ENCODE peak calls at places on chromosomes 11 and 22, in six cellular contexts. One of them, this sample, is unnamed. For H3K9me3, the result is how much of the 10 kb centered on the place peaks cover.

GRCh38 chr11:130711193-130711592 is 205.1 kb downstream of the SNX19 start:
- DNase-seq in K562: no peak
- DNase-seq in left lung: no peak
- DNase-seq in lung: no peak
- DNase-seq in T-helper 17 cell: no peak
- DNase-seq in IMR-90: peak
- DNase-seq in this sample: no peak

GRCh38 chr22:28810839-28811491 is 10.6 kb upstream of the XBP1 start:
- DNase-seq in K562: no peak
- DNase-seq in left lung: no peak
- DNase-seq in lung: no peak
- DNase-seq in T-helper 17 cell: no peak
- DNase-seq in IMR-90: no peak
- DNase-seq in this sample: peak

GRCh38 chr11:118437736-118438125 is 1.4 kb downstream of the KMT2A start:
- DNase-seq in K562: peak
- DNase-seq in left lung: no peak
- DNase-seq in lung: peak
- DNase-seq in T-helper 17 cell: no peak
- DNase-seq in IMR-90: peak
- DNase-seq in this sample: peak

GRCh38 chr11:44185522-44185921 is 90.0 kb downstream of the EXT2 start:
- DNase-seq in K562: no peak
- DNase-seq in left lung: no peak
- DNase-seq in lung: no peak
- DNase-seq in T-helper 17 cell: no peak
- DNase-seq in IMR-90: no peak
- DNase-seq in this sample: no peak

GRCh38 chr22:36048911-36049677 is 20.5 kb upstream of the RBFOX2 start:
- DNase-seq in K562: no peak
- DNase-seq in left lung: no peak
- DNase-seq in lung: no peak
- DNase-seq in T-helper 17 cell: no peak
- DNase-seq in IMR-90: peak
- DNase-seq in this sample: no peak

GRCh38 chr11:17630936-17631335 is 83.9 kb downstream of the OTOG start:
- DNase-seq in K562: no peak
- DNase-seq in left lung: no peak
- DNase-seq in lung: peak
- DNase-seq in T-helper 17 cell: no peak
- DNase-seq in IMR-90: no peak
- DNase-seq in this sample: no peak

GRCh38 chr11:11862995-11863394 is 21.2 kb downstream of the USP47 start:
- DNase-seq in K562: no peak
- DNase-seq in left lung: no peak
- DNase-seq in lung: no peak
- DNase-seq in T-helper 17 cell: no peak
- DNase-seq in IMR-90: no peak
- DNase-seq in this sample: no peak

GRCh38 chr11:126459691-126460404 is 104.4 kb downstream of the ST3GAL4 start:
- DNase-seq in K562: no peak
- DNase-seq in left lung: peak
- DNase-seq in lung: no peak
- DNase-seq in T-helper 17 cell: no peak
- DNase-seq in IMR-90: peak
- DNase-seq in this sample: no peak

GRCh38 chr22:30291334-30291892 is 2.1 kb upstream of the CASTOR1 start:
- DNase-seq in K562: no peak
- DNase-seq in left lung: peak
- DNase-seq in lung: no peak
- DNase-seq in T-helper 17 cell: no peak
- DNase-seq in IMR-90: no peak
- DNase-seq in this sample: no peak

GRCh38 chr22:37018815-37019308 is 385 bp downstream of the TST start:
- DNase-seq in K562: peak
- DNase-seq in left lung: peak
- DNase-seq in lung: peak
- DNase-seq in T-helper 17 cell: no peak
- DNase-seq in IMR-90: peak
- DNase-seq in this sample: no peak

GRCh38 chr11:103729653-103730052 is 306.8 kb upstream of the DDI1 start:
- DNase-seq in K562: no peak
- DNase-seq in left lung: no peak
- DNase-seq in lung: no peak
- DNase-seq in T-helper 17 cell: no peak
- DNase-seq in IMR-90: peak
- DNase-seq in this sample: no peak

GRCh38 chr11:108239076-108239475 is 16.2 kb downstream of the ATM start:
- DNase-seq in K562: no peak
- DNase-seq in left lung: no peak
- DNase-seq in lung: no peak
- DNase-seq in T-helper 17 cell: no peak
- DNase-seq in IMR-90: no peak
- DNase-seq in this sample: no peak

GRCh38 chr22:27283714-27284113 is 517.8 kb downstream of the MN1 start:
- DNase-seq in K562: peak
- DNase-seq in left lung: no peak
- DNase-seq in lung: no peak
- DNase-seq in T-helper 17 cell: no peak
- DNase-seq in IMR-90: peak
- DNase-seq in this sample: no peak

GRCh38 chr11:29484548-29484947 is 532.3 kb downstream of the KCNA4 start:
- DNase-seq in K562: no peak
- DNase-seq in left lung: no peak
- DNase-seq in lung: no peak
- DNase-seq in T-helper 17 cell: no peak
- DNase-seq in IMR-90: no peak
- DNase-seq in this sample: no peak

GRCh38 chr11:6855971-6856542 is 6.8 kb upstream of the OR10A2 start:
- DNase-seq in K562: no peak
- DNase-seq in left lung: no peak
- DNase-seq in lung: no peak
- DNase-seq in T-helper 17 cell: no peak
- DNase-seq in IMR-90: peak
- DNase-seq in this sample: no peak

GRCh38 chr22:37771702-37772427 is 35.9 kb upstream of the GCAT start:
- DNase-seq in K562: no peak
- DNase-seq in left lung: no peak
- DNase-seq in lung: no peak
- DNase-seq in T-helper 17 cell: no peak
- DNase-seq in IMR-90: no peak
- DNase-seq in this sample: no peak

GRCh38 chr11:81071641-81072040 is 1630.8 kb upstream of the TENM4 start:
- DNase-seq in K562: no peak
- DNase-seq in left lung: no peak
- DNase-seq in lung: no peak
- DNase-seq in T-helper 17 cell: no peak
- DNase-seq in IMR-90: no peak
- DNase-seq in this sample: no peak

GRCh38 chr11:64090811-64091516 is 55.2 kb downstream of the FLRT1 start:
- DNase-seq in K562: peak
- DNase-seq in left lung: no peak
- DNase-seq in lung: no peak
- DNase-seq in T-helper 17 cell: no peak
- DNase-seq in IMR-90: peak
- DNase-seq in this sample: no peak

GRCh38 chr11:86488553-86488952 is 113.9 kb downstream of the CCDC81 start:
- DNase-seq in K562: no peak
- DNase-seq in left lung: no peak
- DNase-seq in lung: no peak
- DNase-seq in T-helper 17 cell: no peak
- DNase-seq in IMR-90: no peak
- DNase-seq in this sample: no peak

GRCh38 chr22:35804421-35804820 is 86.7 kb downstream of the APOL5 start:
- DNase-seq in K562: no peak
- DNase-seq in left lung: no peak
- DNase-seq in lung: no peak
- DNase-seq in T-helper 17 cell: no peak
- DNase-seq in IMR-90: no peak
- DNase-seq in this sample: no peak

GRCh38 chr11:123588863-123589262 is 65.6 kb downstream of the SCN3B start:
- DNase-seq in K562: no peak
- DNase-seq in left lung: no peak
- DNase-seq in lung: no peak
- DNase-seq in T-helper 17 cell: no peak
- DNase-seq in IMR-90: no peak
- DNase-seq in this sample: no peak

GRCh38 chr22:48616656-48617055 is 1211.0 kb downstream of the BRD1 start:
- DNase-seq in K562: no peak
- DNase-seq in left lung: peak
- DNase-seq in lung: no peak
- DNase-seq in T-helper 17 cell: no peak
- DNase-seq in IMR-90: no peak
- DNase-seq in this sample: no peak

GRCh38 chr22:48612077-48612995 is 1215.3 kb downstream of the BRD1 start:
- DNase-seq in K562: no peak
- DNase-seq in left lung: peak
- DNase-seq in lung: no peak
- DNase-seq in T-helper 17 cell: no peak
- DNase-seq in IMR-90: no peak
- DNase-seq in this sample: no peak

GRCh38 chr22:48618326-48618725 is 1209.3 kb downstream of the BRD1 start:
- DNase-seq in K562: no peak
- DNase-seq in left lung: peak
- DNase-seq in lung: no peak
- DNase-seq in T-helper 17 cell: no peak
- DNase-seq in IMR-90: no peak
- DNase-seq in this sample: no peak

GRCh38 chr22:48613566-48614200 is 1214.0 kb downstream of the BRD1 start:
- DNase-seq in K562: no peak
- DNase-seq in left lung: peak
- DNase-seq in lung: no peak
- DNase-seq in T-helper 17 cell: no peak
- DNase-seq in IMR-90: no peak
- DNase-seq in this sample: no peak

DNA sequence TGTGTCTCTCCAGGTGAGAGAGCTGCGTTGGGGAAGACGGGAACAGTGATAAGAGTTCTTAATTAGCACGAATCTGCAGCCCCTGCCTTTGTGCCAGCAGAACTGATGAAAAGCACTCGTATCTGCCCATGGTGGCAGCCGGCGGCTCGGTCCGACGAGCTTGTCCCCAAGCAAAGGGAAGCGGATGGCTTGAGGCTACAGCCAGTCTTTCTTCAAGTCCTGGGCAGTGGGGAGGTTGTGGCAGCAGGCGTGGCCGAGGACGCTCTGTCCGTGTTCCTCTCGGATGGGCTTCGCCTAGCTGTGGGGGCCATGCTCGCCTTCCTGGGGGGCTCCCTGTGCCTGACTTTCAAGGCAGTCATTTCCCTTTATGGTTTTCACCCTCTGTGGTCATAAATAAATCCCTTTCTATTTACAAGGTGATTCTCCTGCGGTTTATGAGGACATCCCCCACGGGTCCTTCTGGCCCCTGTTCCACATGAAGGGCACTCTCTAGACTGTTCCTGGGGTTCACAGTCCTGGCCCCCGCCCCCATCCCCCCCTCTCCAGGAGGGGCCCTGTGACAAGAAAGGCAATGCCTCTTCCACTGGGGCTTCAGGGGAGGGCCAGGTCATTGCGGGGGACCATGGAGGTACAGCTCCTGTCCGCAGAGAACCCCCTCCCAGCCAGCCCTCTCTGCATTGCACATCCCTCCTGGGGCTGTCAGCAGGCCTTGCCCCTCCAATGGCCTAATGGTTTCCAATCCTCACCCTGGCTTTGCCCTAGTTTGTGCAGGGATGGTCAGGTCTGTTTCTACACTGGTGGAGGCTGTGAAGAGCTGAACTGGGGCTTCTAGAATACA is 1212.3 kb downstream of the BRD1 start:
- DNase-seq in K562: no peak
- DNase-seq in left lung: peak
- DNase-seq in lung: no peak
- DNase-seq in T-helper 17 cell: no peak
- DNase-seq in IMR-90: no peak
- DNase-seq in this sample: no peak
- H3K9me3 ChIP-seq in K562: under half
- H3K9me3 ChIP-seq in left lung: under half
- H3K9me3 ChIP-seq in lung: under half
- H3K9me3 ChIP-seq in T-helper 17 cell: under half
- H3K9me3 ChIP-seq in IMR-90: half or more
- H3K9me3 ChIP-seq in this sample: under half

GRCh38 chr22:47285981-47286380 is 523.5 kb downstream of the TBC1D22A start:
- DNase-seq in K562: no peak
- DNase-seq in left lung: no peak
- DNase-seq in lung: no peak
- DNase-seq in T-helper 17 cell: no peak
- DNase-seq in IMR-90: no peak
- DNase-seq in this sample: no peak

GRCh38 chr22:47283616-47284270 is 521.3 kb downstream of the TBC1D22A start:
- DNase-seq in K562: no peak
- DNase-seq in left lung: no peak
- DNase-seq in lung: no peak
- DNase-seq in T-helper 17 cell: no peak
- DNase-seq in IMR-90: no peak
- DNase-seq in this sample: no peak

GRCh38 chr22:47284360-47284759 is 521.9 kb downstream of the TBC1D22A start:
- DNase-seq in K562: no peak
- DNase-seq in left lung: no peak
- DNase-seq in lung: no peak
- DNase-seq in T-helper 17 cell: no peak
- DNase-seq in IMR-90: no peak
- DNase-seq in this sample: no peak

GRCh38 chr22:47286590-47286989 is 524.1 kb downstream of the TBC1D22A start:
- DNase-seq in K562: no peak
- DNase-seq in left lung: no peak
- DNase-seq in lung: no peak
- DNase-seq in T-helper 17 cell: no peak
- DNase-seq in IMR-90: no peak
- DNase-seq in this sample: no peak

GRCh38 chr22:47284822-47285221 is 522.4 kb downstream of the TBC1D22A start:
- DNase-seq in K562: no peak
- DNase-seq in left lung: no peak
- DNase-seq in lung: no peak
- DNase-seq in T-helper 17 cell: no peak
- DNase-seq in IMR-90: no peak
- DNase-seq in this sample: no peak
- H3K9me3 ChIP-seq in K562: under half
- H3K9me3 ChIP-seq in left lung: under half
- H3K9me3 ChIP-seq in lung: under half
- H3K9me3 ChIP-seq in T-helper 17 cell: under half
- H3K9me3 ChIP-seq in IMR-90: under half
- H3K9me3 ChIP-seq in this sample: under half

DNA sequence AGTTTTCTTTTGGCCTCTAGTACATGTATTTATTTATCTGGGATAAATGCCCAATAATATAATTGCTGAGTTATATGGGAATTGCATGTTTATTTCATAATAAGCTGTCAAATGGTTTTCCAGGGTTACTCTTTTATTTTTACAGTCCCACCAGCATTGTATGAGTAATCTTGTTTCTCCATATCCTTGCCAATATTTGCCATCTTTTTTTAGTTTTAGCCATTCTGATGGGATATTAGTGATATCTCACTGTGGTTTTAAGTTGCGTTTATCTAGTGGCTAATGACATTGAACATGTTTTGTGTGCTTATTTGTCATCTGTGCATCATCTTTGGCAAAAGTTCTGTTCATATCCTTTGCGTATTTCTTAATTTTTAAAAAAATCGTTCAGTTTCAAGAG is 372.8 kb upstream of the CCDC179 start:
- DNase-seq in K562: no peak
- DNase-seq in left lung: no peak
- DNase-seq in lung: no peak
- DNase-seq in T-helper 17 cell: no peak
- DNase-seq in IMR-90: peak
- DNase-seq in this sample: no peak
- H3K9me3 ChIP-seq in K562: under half
- H3K9me3 ChIP-seq in left lung: under half
- H3K9me3 ChIP-seq in lung: under half
- H3K9me3 ChIP-seq in T-helper 17 cell: under half
- H3K9me3 ChIP-seq in IMR-90: under half
- H3K9me3 ChIP-seq in this sample: under half

GRCh38 chr22:42101186-42101585 is 10.6 kb upstream of the NDUFA6 start:
- DNase-seq in K562: no peak
- DNase-seq in left lung: no peak
- DNase-seq in lung: no peak
- DNase-seq in T-helper 17 cell: no peak
- DNase-seq in IMR-90: no peak
- DNase-seq in this sample: no peak
- H3K9me3 ChIP-seq in K562: under half
- H3K9me3 ChIP-seq in left lung: half or more
- H3K9me3 ChIP-seq in lung: under half
- H3K9me3 ChIP-seq in T-helper 17 cell: under half
- H3K9me3 ChIP-seq in IMR-90: under half
- H3K9me3 ChIP-seq in this sample: under half